ENCODE peak calls at places on chromosomes 13 and 19, in four cellular contexts. I is upper lobe of left lung, P is coronary artery, V is neural progenitor cell. D is an unnamed sample.

GRCh38 chr19:12513531-12514061 is 29.0 kb upstream of the ZNF709 start:
- DNase-seq in I (no peak), P (no peak), V (no peak), D (no peak)

GRCh38 chr19:45101796-45102195 is 8.8 kb downstream of the PPP1R37 start:
- DNase-seq in I (no peak), P (no peak), V (no peak), D (no peak)

GRCh38 chr13:39038569-39038898 is 278 bp downstream of the NHLRC3 start:
- DNase-seq in I (peak), P (no peak), V (no peak), D (no peak)

GRCh38 chr13:29849071-29849541 is 1.3 kb downstream of the UBL3 start:
- DNase-seq in I (no peak), P (no peak), V (peak), D (no peak)

GRCh38 chr13:100409132-100409531 is 179.5 kb downstream of the GGACT start:
- DNase-seq in I (no peak), P (no peak), V (peak), D (no peak)

GRCh38 chr13:23778879-23779278 is 110.3 kb downstream of the MIPEP start:
- DNase-seq in I (no peak), P (no peak), V (no peak), D (no peak)

GRCh38 chr13:85798999-85799646 is at the start of gene SLITRK6:
- DNase-seq in I (no peak), P (no peak), V (peak), D (no peak)

GRCh38 chr13:41148421-41149283 is 16.1 kb upstream of the KBTBD6 start:
- DNase-seq in I (no peak), P (no peak), V (no peak), D (no peak)

GRCh38 chr19:3289971-3290569 is 65.6 kb downstream of the CELF5 start:
- DNase-seq in I (no peak), P (no peak), V (no peak), D (no peak)

GRCh38 chr13:65921933-65922332 is 1308.2 kb downstream of the PCDH9 start:
- DNase-seq in I (no peak), P (no peak), V (no peak), D (no peak)

GRCh38 chr13:112554214-112554850 is 33.6 kb downstream of the TUBGCP3 start:
- DNase-seq in I (no peak), P (no peak), V (no peak), D (no peak)

GRCh38 chr19:1747285-1748114 is 5.8 kb upstream of the ONECUT3 start:
- DNase-seq in I (no peak), P (no peak), V (peak), D (no peak)

GRCh38 chr19:42412661-42413076 is 14.5 kb downstream of the LIPE start:
- DNase-seq in I (no peak), P (no peak), V (no peak), D (no peak)

GRCh38 chr13:81714513-81714912 is 1373.6 kb upstream of the SPRY2 start:
- DNase-seq in I (no peak), P (no peak), V (no peak), D (no peak)

GRCh38 chr19:2528543-2529173 is 52.7 kb downstream of the GADD45B start:
- DNase-seq in I (peak), P (no peak), V (no peak), D (no peak)

GRCh38 chr19:6417713-6418561 is 6.7 kb downstream of the KHSRP start:
- DNase-seq in I (no peak), P (no peak), V (peak), D (no peak)

GRCh38 chr19:56566904-56567273 is 379 bp upstream of the ZNF470 start:
- DNase-seq in I (peak), P (no peak), V (no peak), D (no peak)

GRCh38 chr13:36341718-36342117 is 4.5 kb downstream of the SPART start:
- DNase-seq in I (no peak), P (no peak), V (no peak), D (no peak)

GRCh38 chr13:113220141-113220598 is 10.8 kb downstream of the CUL4A start:
- DNase-seq in I (peak), P (no peak), V (no peak), D (no peak)

GRCh38 chr19:32676895-32677359 is 1.3 kb downstream of the RGS9BP start:
- DNase-seq in I (no peak), P (no peak), V (peak), D (no peak)

GRCh38 chr19:42179501-42179817 is 38.0 kb downstream of the DEDD2 start:
- DNase-seq in I (no peak), P (no peak), V (peak), D (no peak)

GRCh38 chr13:35225159-35225558 is 251.3 kb downstream of the MAB21L1 start:
- DNase-seq in I (no peak), P (no peak), V (peak), D (no peak)

GRCh38 chr13:35228536-35228935 is 248.0 kb downstream of the MAB21L1 start:
- DNase-seq in I (no peak), P (no peak), V (no peak), D (no peak)

GRCh38 chr13:35231426-35231825 is 245.1 kb downstream of the MAB21L1 start:
- DNase-seq in I (no peak), P (no peak), V (no peak), D (no peak)

GRCh38 chr13:35225582-35225981 is 250.9 kb downstream of the MAB21L1 start:
- DNase-seq in I (no peak), P (no peak), V (peak), D (no peak)
- H3K27ac ChIP-seq in I (no peak), P (no peak), V (peak), D (no peak)

GRCh38 chr13:77016888-77017623 is 9.9 kb downstream of the FBXL3 start:
- DNase-seq in I (no peak), P (no peak), V (no peak), D (no peak)
- H3K27ac ChIP-seq in I (peak), P (peak), V (no peak), D (no peak)

DNA sequence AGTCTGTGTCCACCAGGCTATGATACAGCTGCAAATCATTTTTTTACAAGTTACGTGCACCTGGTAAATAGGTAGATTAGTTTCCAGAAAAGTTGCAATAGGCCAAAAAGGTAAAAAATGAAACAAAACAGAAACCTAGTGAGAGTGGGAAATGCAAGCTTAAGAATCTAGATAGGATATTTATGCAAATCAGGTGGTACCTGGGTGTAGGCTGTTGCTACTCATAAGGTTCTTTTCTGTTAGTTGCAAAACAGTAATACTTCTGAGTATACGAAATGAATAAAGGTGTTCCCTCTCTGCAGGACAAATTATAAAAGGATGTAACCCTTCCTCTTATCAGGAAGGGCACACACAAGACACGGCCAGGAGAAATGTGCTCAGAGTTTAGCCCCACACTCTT is 97.9 kb downstream of the UGGT2 start:
- DNase-seq in I (no peak), P (no peak), V (no peak), D (no peak)
- H3K27ac ChIP-seq in I (no peak), P (no peak), V (no peak), D (no peak)

GRCh38 chr13:50713849-50714248 is 129.6 kb downstream of the DLEU7 start:
- DNase-seq in I (peak), P (no peak), V (no peak), D (no peak)

GRCh38 chr13:50712469-50712868 is 131.0 kb downstream of the DLEU7 start:
- DNase-seq in I (no peak), P (no peak), V (no peak), D (no peak)

GRCh38 chr13:50711449-50711848 is 132.0 kb downstream of the DLEU7 start:
- DNase-seq in I (no peak), P (no peak), V (no peak), D (no peak)

GRCh38 chr13:50714886-50715285 is 128.6 kb downstream of the DLEU7 start:
- DNase-seq in I (peak), P (no peak), V (no peak), D (no peak)

GRCh38 chr13:50712882-50713281 is 130.6 kb downstream of the DLEU7 start:
- DNase-seq in I (no peak), P (no peak), V (no peak), D (no peak)
- H3K27ac ChIP-seq in I (no peak), P (no peak), V (no peak), D (no peak)

DNA sequence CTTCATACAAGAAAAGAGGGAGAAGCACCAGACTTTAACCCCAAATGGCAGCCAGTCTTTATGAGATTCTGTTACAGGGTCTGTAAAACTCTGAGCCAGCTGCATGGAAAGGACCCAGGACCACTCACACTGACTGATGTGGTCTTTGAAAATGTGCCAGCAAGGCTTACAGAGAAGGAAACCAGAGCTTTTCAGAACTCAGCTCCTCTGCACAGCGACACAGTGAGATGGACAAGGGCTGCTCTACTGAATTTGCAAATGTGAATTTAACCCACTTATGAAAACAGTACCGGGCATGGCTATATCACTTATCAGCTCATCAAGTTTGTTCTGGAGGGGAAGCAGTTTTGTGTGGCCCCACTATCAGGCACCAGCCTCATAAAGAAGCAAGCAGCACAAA is 98.8 kb upstream of the SERP2 start:
- DNase-seq in I (no peak), P (peak), V (no peak), D (no peak)
- H3K27ac ChIP-seq in I (peak), P (peak), V (no peak), D (peak)

GRCh38 chr19:34494601-34495000 is 13.0 kb downstream of the WTIP start:
- DNase-seq in I (no peak), P (no peak), V (no peak), D (no peak)

GRCh38 chr19:34499155-34499834 is 17.7 kb downstream of the WTIP start:
- DNase-seq in I (no peak), P (no peak), V (no peak), D (no peak)

GRCh38 chr19:34495416-34495815 is 13.9 kb downstream of the WTIP start:
- DNase-seq in I (no peak), P (no peak), V (no peak), D (no peak)

GRCh38 chr19:34500656-34501120 is 19.1 kb downstream of the WTIP start:
- DNase-seq in I (no peak), P (no peak), V (no peak), D (no peak)

GRCh38 chr19:34497112-34497805 is 15.7 kb downstream of the WTIP start:
- DNase-seq in I (no peak), P (no peak), V (no peak), D (no peak)
- H3K27ac ChIP-seq in I (no peak), P (no peak), V (no peak), D (no peak)

GRCh38 chr19:13978721-13979191 is 26.4 kb downstream of the DCAF15 start:
- DNase-seq in I (no peak), P (no peak), V (no peak), D (no peak)

GRCh38 chr19:13979224-13979623 is 26.9 kb downstream of the RFX1 start:
- DNase-seq in I (no peak), P (no peak), V (peak), D (no peak)

GRCh38 chr19:13979686-13980085 is 26.4 kb downstream of the RFX1 start:
- DNase-seq in I (no peak), P (no peak), V (no peak), D (no peak)

GRCh38 chr19:13977803-13978202 is 25.5 kb downstream of the DCAF15 start:
- DNase-seq in I (no peak), P (no peak), V (no peak), D (no peak)

GRCh38 chr19:13978306-13978705 is 26.0 kb downstream of the DCAF15 start:
- DNase-seq in I (peak), P (peak), V (peak), D (no peak)
- H3K27ac ChIP-seq in I (peak), P (peak), V (no peak), D (peak)

GRCh38 chr19:46922465-46922864 is 61.7 kb downstream of the ARHGAP35 start:
- DNase-seq in I (no peak), P (no peak), V (no peak), D (no peak)

GRCh38 chr19:46920341-46920740 is 59.5 kb downstream of the ARHGAP35 start:
- DNase-seq in I (no peak), P (no peak), V (no peak), D (no peak)

GRCh38 chr19:46915386-46915785 is 54.6 kb downstream of the ARHGAP35 start:
- DNase-seq in I (no peak), P (no peak), V (no peak), D (no peak)

GRCh38 chr19:46916971-46917370 is 56.2 kb downstream of the ARHGAP35 start:
- DNase-seq in I (no peak), P (no peak), V (no peak), D (no peak)

GRCh38 chr19:46919324-46919723 is 58.5 kb downstream of the ARHGAP35 start:
- DNase-seq in I (no peak), P (no peak), V (no peak), D (no peak)
- H3K27ac ChIP-seq in I (no peak), P (no peak), V (no peak), D (no peak)

D was measured in vagina.